ENCODE peak calls at places on chromosome 7, in nine cellular contexts. One of them, this sample, is unnamed.

GRCh38 chr7:42414961-42415505 is 178.0 kb upstream of the GLI3 start:
- DNase-seq in Calu3: no peak
- DNase-seq in effector CD8-positive, alpha-beta T cell: no peak
- DNase-seq in foreskin melanocyte: peak
- DNase-seq in NCI-H345: no peak
- DNase-seq in amygdala: no peak
- DNase-seq in AG20443: no peak
- DNase-seq in body of pancreas: no peak
- DNase-seq in cardiac septum: no peak
- DNase-seq in this sample: no peak

GRCh38 chr7:11817111-11817710 is 14.8 kb downstream of the THSD7A start:
- DNase-seq in amygdala: no peak
- DNase-seq in body of pancreas: no peak
- DNase-seq in Calu3: no peak
- DNase-seq in cardiac septum: no peak
- DNase-seq in foreskin melanocyte: no peak
- DNase-seq in effector CD8-positive, alpha-beta T cell: no peak
- DNase-seq in NCI-H345: no peak
- DNase-seq in AG20443: no peak
- DNase-seq in this sample: no peak

GRCh38 chr7:64180989-64181388 is 26.0 kb upstream of the ZNF735 start:
- DNase-seq in body of pancreas: no peak
- DNase-seq in Calu3: no peak
- DNase-seq in NCI-H345: no peak
- DNase-seq in foreskin melanocyte: no peak
- DNase-seq in effector CD8-positive, alpha-beta T cell: no peak
- DNase-seq in AG20443: no peak
- DNase-seq in amygdala: no peak
- DNase-seq in cardiac septum: no peak
- DNase-seq in this sample: no peak

GRCh38 chr7:98387136-98387535 is 13.8 kb downstream of the BAIAP2L1 start:
- DNase-seq in cardiac septum: no peak
- DNase-seq in NCI-H345: no peak
- DNase-seq in effector CD8-positive, alpha-beta T cell: no peak
- DNase-seq in Calu3: no peak
- DNase-seq in AG20443: no peak
- DNase-seq in foreskin melanocyte: peak
- DNase-seq in amygdala: no peak
- DNase-seq in body of pancreas: no peak
- DNase-seq in this sample: no peak

GRCh38 chr7:96004598-96004997 is 232.2 kb downstream of the DYNC1I1 start:
- DNase-seq in foreskin melanocyte: no peak
- DNase-seq in amygdala: no peak
- DNase-seq in Calu3: no peak
- DNase-seq in AG20443: peak
- DNase-seq in cardiac septum: no peak
- DNase-seq in effector CD8-positive, alpha-beta T cell: no peak
- DNase-seq in body of pancreas: no peak
- DNase-seq in NCI-H345: no peak
- DNase-seq in this sample: no peak

GRCh38 chr7:155408657-155409586 is 49.0 kb upstream of the EN2 start:
- DNase-seq in cardiac septum: no peak
- DNase-seq in amygdala: no peak
- DNase-seq in AG20443: no peak
- DNase-seq in body of pancreas: no peak
- DNase-seq in NCI-H345: no peak
- DNase-seq in effector CD8-positive, alpha-beta T cell: no peak
- DNase-seq in foreskin melanocyte: no peak
- DNase-seq in Calu3: no peak
- DNase-seq in this sample: no peak

GRCh38 chr7:93574646-93575554 is at the start of gene CALCR:
- DNase-seq in NCI-H345: peak
- DNase-seq in effector CD8-positive, alpha-beta T cell: no peak
- DNase-seq in body of pancreas: no peak
- DNase-seq in amygdala: no peak
- DNase-seq in AG20443: peak
- DNase-seq in Calu3: peak
- DNase-seq in cardiac septum: no peak
- DNase-seq in foreskin melanocyte: no peak
- DNase-seq in this sample: no peak

GRCh38 chr7:32218741-32219283 is 148.6 kb upstream of the PDE1C start:
- DNase-seq in AG20443: peak
- DNase-seq in effector CD8-positive, alpha-beta T cell: no peak
- DNase-seq in cardiac septum: peak
- DNase-seq in amygdala: no peak
- DNase-seq in NCI-H345: no peak
- DNase-seq in foreskin melanocyte: no peak
- DNase-seq in body of pancreas: no peak
- DNase-seq in Calu3: no peak
- DNase-seq in this sample: no peak

GRCh38 chr7:140595468-140596147 is 45.0 kb downstream of the DENND2A start:
- DNase-seq in body of pancreas: no peak
- DNase-seq in effector CD8-positive, alpha-beta T cell: no peak
- DNase-seq in foreskin melanocyte: no peak
- DNase-seq in Calu3: no peak
- DNase-seq in amygdala: no peak
- DNase-seq in NCI-H345: no peak
- DNase-seq in AG20443: no peak
- DNase-seq in cardiac septum: no peak
- DNase-seq in this sample: no peak

GRCh38 chr7:17062433-17063383 is 180.9 kb upstream of the AGR3 start:
- DNase-seq in cardiac septum: no peak
- DNase-seq in amygdala: no peak
- DNase-seq in AG20443: no peak
- DNase-seq in NCI-H345: no peak
- DNase-seq in effector CD8-positive, alpha-beta T cell: no peak
- DNase-seq in body of pancreas: no peak
- DNase-seq in Calu3: no peak
- DNase-seq in foreskin melanocyte: no peak
- DNase-seq in this sample: no peak

GRCh38 chr7:33457041-33457440 is 327.7 kb downstream of the BBS9 start:
- DNase-seq in AG20443: no peak
- DNase-seq in foreskin melanocyte: no peak
- DNase-seq in effector CD8-positive, alpha-beta T cell: no peak
- DNase-seq in cardiac septum: no peak
- DNase-seq in NCI-H345: no peak
- DNase-seq in Calu3: no peak
- DNase-seq in body of pancreas: no peak
- DNase-seq in amygdala: no peak
- DNase-seq in this sample: no peak

GRCh38 chr7:122803323-122803722 is 82.9 kb downstream of the CADPS2 start:
- DNase-seq in foreskin melanocyte: peak
- DNase-seq in effector CD8-positive, alpha-beta T cell: no peak
- DNase-seq in cardiac septum: no peak
- DNase-seq in NCI-H345: peak
- DNase-seq in Calu3: no peak
- DNase-seq in amygdala: no peak
- DNase-seq in AG20443: no peak
- DNase-seq in body of pancreas: peak
- DNase-seq in this sample: no peak

GRCh38 chr7:106167439-106168136 is 55.5 kb upstream of the SYPL1 start:
- DNase-seq in effector CD8-positive, alpha-beta T cell: no peak
- DNase-seq in AG20443: peak
- DNase-seq in foreskin melanocyte: no peak
- DNase-seq in NCI-H345: no peak
- DNase-seq in body of pancreas: no peak
- DNase-seq in amygdala: no peak
- DNase-seq in cardiac septum: no peak
- DNase-seq in Calu3: no peak
- DNase-seq in this sample: no peak

GRCh38 chr7:134514663-134515062 is 12.7 kb upstream of the AKR1B10 start:
- DNase-seq in body of pancreas: peak
- DNase-seq in effector CD8-positive, alpha-beta T cell: no peak
- DNase-seq in Calu3: peak
- DNase-seq in cardiac septum: no peak
- DNase-seq in AG20443: peak
- DNase-seq in NCI-H345: peak
- DNase-seq in amygdala: no peak
- DNase-seq in foreskin melanocyte: peak
- DNase-seq in this sample: no peak

GRCh38 chr7:115462301-115463015 is 540.6 kb downstream of the MDFIC start:
- DNase-seq in foreskin melanocyte: no peak
- DNase-seq in effector CD8-positive, alpha-beta T cell: no peak
- DNase-seq in AG20443: no peak
- DNase-seq in body of pancreas: no peak
- DNase-seq in cardiac septum: no peak
- DNase-seq in NCI-H345: no peak
- DNase-seq in amygdala: no peak
- DNase-seq in Calu3: no peak
- DNase-seq in this sample: no peak

GRCh38 chr7:45698527-45699309 is 124.5 kb downstream of the ADCY1 start:
- DNase-seq in foreskin melanocyte: no peak
- DNase-seq in body of pancreas: peak
- DNase-seq in cardiac septum: peak
- DNase-seq in NCI-H345: no peak
- DNase-seq in AG20443: no peak
- DNase-seq in effector CD8-positive, alpha-beta T cell: no peak
- DNase-seq in Calu3: no peak
- DNase-seq in amygdala: no peak
- DNase-seq in this sample: peak

This sample was measured in activated CD8-positive, alpha-beta memory T cell treated with anti-CD3 and anti-CD28 coated beads, Interleukin-2, amount 10 ng/mL, durations not matched to agents 7 days and 5 days.